ENCODE peak calls at places on chromosomes 7 and 10, in nine cellular contexts. One of them, this sample, is unnamed.

GRCh38 chr10:70672993-70673928 is 955 bp downstream of the ADAMTS14 start:
- DNase-seq in WERI-Rb-1: no peak
- DNase-seq in cardiac muscle cell: peak; percentile 86
- DNase-seq in Panc1: no peak
- DNase-seq in astrocyte: peak; percentile 91
- DNase-seq in heart right ventricle: peak; percentile 57
- DNase-seq in fibroblast of lung: peak; percentile 91
- DNase-seq in CD4-positive, alpha-beta T cell: no peak
- DNase-seq in heart left ventricle: peak; percentile 79
- DNase-seq in this sample: no peak

GRCh38 chr7:127895814-127896280 is 135.4 kb downstream of the LRRC4 start:
- DNase-seq in WERI-Rb-1: no peak
- DNase-seq in cardiac muscle cell: no peak
- DNase-seq in Panc1: no peak
- DNase-seq in astrocyte: peak; percentile 53
- DNase-seq in heart right ventricle: no peak
- DNase-seq in fibroblast of lung: peak; percentile 63
- DNase-seq in CD4-positive, alpha-beta T cell: no peak
- DNase-seq in heart left ventricle: no peak
- DNase-seq in this sample: no peak

GRCh38 chr10:70887804-70888800 is at the start of gene PCBD1:
- DNase-seq in WERI-Rb-1: peak; percentile 86
- DNase-seq in cardiac muscle cell: peak; percentile 55
- DNase-seq in Panc1: no peak
- DNase-seq in astrocyte: peak; percentile 54
- DNase-seq in heart right ventricle: peak; percentile 78
- DNase-seq in fibroblast of lung: peak; percentile 75
- DNase-seq in CD4-positive, alpha-beta T cell: peak; percentile 54
- DNase-seq in heart left ventricle: peak; percentile 84
- DNase-seq in this sample: peak; percentile 57

GRCh38 chr10:369441-370221 is 234.4 kb downstream of the ZMYND11 start:
- DNase-seq in WERI-Rb-1: no peak
- DNase-seq in cardiac muscle cell: peak; percentile 52
- DNase-seq in Panc1: no peak
- DNase-seq in astrocyte: peak; percentile 95
- DNase-seq in heart right ventricle: no peak
- DNase-seq in fibroblast of lung: peak; percentile 97
- DNase-seq in CD4-positive, alpha-beta T cell: no peak
- DNase-seq in heart left ventricle: no peak
- DNase-seq in this sample: no peak

GRCh38 chr10:35079763-35080162 is 10.4 kb downstream of the CUL2 start:
- DNase-seq in WERI-Rb-1: no peak
- DNase-seq in cardiac muscle cell: peak; percentile 72
- DNase-seq in Panc1: no peak
- DNase-seq in astrocyte: peak; percentile 73
- DNase-seq in heart right ventricle: no peak
- DNase-seq in fibroblast of lung: peak; percentile 83
- DNase-seq in CD4-positive, alpha-beta T cell: no peak
- DNase-seq in heart left ventricle: no peak
- DNase-seq in this sample: no peak

GRCh38 chr10:29588640-29589421 is 45.9 kb downstream of the SVIL start:
- DNase-seq in WERI-Rb-1: no peak
- DNase-seq in cardiac muscle cell: peak; percentile 56
- DNase-seq in Panc1: no peak
- DNase-seq in astrocyte: peak; percentile 47
- DNase-seq in heart right ventricle: no peak
- DNase-seq in fibroblast of lung: peak; percentile 59
- DNase-seq in CD4-positive, alpha-beta T cell: no peak
- DNase-seq in heart left ventricle: no peak
- DNase-seq in this sample: no peak

GRCh38 chr7:114243646-114244045 is 171.0 kb upstream of the FOXP2 start:
- DNase-seq in WERI-Rb-1: no peak
- DNase-seq in cardiac muscle cell: no peak
- DNase-seq in Panc1: no peak
- DNase-seq in astrocyte: peak; percentile 36
- DNase-seq in heart right ventricle: no peak
- DNase-seq in fibroblast of lung: peak; percentile 53
- DNase-seq in CD4-positive, alpha-beta T cell: no peak
- DNase-seq in heart left ventricle: no peak
- DNase-seq in this sample: no peak

GRCh38 chr7:158109364-158110033 is 478.1 kb downstream of the PTPRN2 start:
- DNase-seq in WERI-Rb-1: no peak
- DNase-seq in cardiac muscle cell: no peak
- DNase-seq in Panc1: no peak
- DNase-seq in astrocyte: no peak
- DNase-seq in heart right ventricle: no peak
- DNase-seq in fibroblast of lung: no peak
- DNase-seq in CD4-positive, alpha-beta T cell: no peak
- DNase-seq in heart left ventricle: no peak
- DNase-seq in this sample: no peak

GRCh38 chr10:110147961-110148360 is 59.4 kb upstream of the MXI1 start:
- DNase-seq in WERI-Rb-1: no peak
- DNase-seq in cardiac muscle cell: no peak
- DNase-seq in Panc1: no peak
- DNase-seq in astrocyte: no peak
- DNase-seq in heart right ventricle: no peak
- DNase-seq in fibroblast of lung: peak; percentile 18
- DNase-seq in CD4-positive, alpha-beta T cell: no peak
- DNase-seq in heart left ventricle: no peak
- DNase-seq in this sample: no peak

GRCh38 chr7:80729586-80730320 is 91.3 kb downstream of the CD36 start:
- DNase-seq in WERI-Rb-1: no peak
- DNase-seq in cardiac muscle cell: peak; percentile 57
- DNase-seq in Panc1: no peak
- DNase-seq in astrocyte: no peak
- DNase-seq in heart right ventricle: no peak
- DNase-seq in fibroblast of lung: peak; percentile 59
- DNase-seq in CD4-positive, alpha-beta T cell: no peak
- DNase-seq in heart left ventricle: peak; percentile 29
- DNase-seq in this sample: no peak

GRCh38 chr7:131843862-131844261 is 287.4 kb upstream of the PODXL start:
- DNase-seq in WERI-Rb-1: no peak
- DNase-seq in cardiac muscle cell: peak; percentile 35
- DNase-seq in Panc1: no peak
- DNase-seq in astrocyte: peak; percentile 26
- DNase-seq in heart right ventricle: no peak
- DNase-seq in fibroblast of lung: peak; percentile 44
- DNase-seq in CD4-positive, alpha-beta T cell: no peak
- DNase-seq in heart left ventricle: no peak
- DNase-seq in this sample: no peak

GRCh38 chr7:131849472-131849871 is 293.0 kb upstream of the PODXL start:
- DNase-seq in WERI-Rb-1: no peak
- DNase-seq in cardiac muscle cell: no peak
- DNase-seq in Panc1: no peak
- DNase-seq in astrocyte: no peak
- DNase-seq in heart right ventricle: no peak
- DNase-seq in fibroblast of lung: no peak
- DNase-seq in CD4-positive, alpha-beta T cell: no peak
- DNase-seq in heart left ventricle: no peak
- DNase-seq in this sample: no peak

GRCh38 chr7:131848033-131848432 is 291.6 kb upstream of the PODXL start:
- DNase-seq in WERI-Rb-1: no peak
- DNase-seq in cardiac muscle cell: no peak
- DNase-seq in Panc1: no peak
- DNase-seq in astrocyte: no peak
- DNase-seq in heart right ventricle: no peak
- DNase-seq in fibroblast of lung: no peak
- DNase-seq in CD4-positive, alpha-beta T cell: no peak
- DNase-seq in heart left ventricle: no peak
- DNase-seq in this sample: no peak

GRCh38 chr7:131844380-131844779 is 288.0 kb upstream of the PODXL start:
- DNase-seq in WERI-Rb-1: peak; percentile 62
- DNase-seq in cardiac muscle cell: no peak
- DNase-seq in Panc1: no peak
- DNase-seq in astrocyte: no peak
- DNase-seq in heart right ventricle: no peak
- DNase-seq in fibroblast of lung: no peak
- DNase-seq in CD4-positive, alpha-beta T cell: no peak
- DNase-seq in heart left ventricle: no peak
- DNase-seq in this sample: no peak

DNA sequence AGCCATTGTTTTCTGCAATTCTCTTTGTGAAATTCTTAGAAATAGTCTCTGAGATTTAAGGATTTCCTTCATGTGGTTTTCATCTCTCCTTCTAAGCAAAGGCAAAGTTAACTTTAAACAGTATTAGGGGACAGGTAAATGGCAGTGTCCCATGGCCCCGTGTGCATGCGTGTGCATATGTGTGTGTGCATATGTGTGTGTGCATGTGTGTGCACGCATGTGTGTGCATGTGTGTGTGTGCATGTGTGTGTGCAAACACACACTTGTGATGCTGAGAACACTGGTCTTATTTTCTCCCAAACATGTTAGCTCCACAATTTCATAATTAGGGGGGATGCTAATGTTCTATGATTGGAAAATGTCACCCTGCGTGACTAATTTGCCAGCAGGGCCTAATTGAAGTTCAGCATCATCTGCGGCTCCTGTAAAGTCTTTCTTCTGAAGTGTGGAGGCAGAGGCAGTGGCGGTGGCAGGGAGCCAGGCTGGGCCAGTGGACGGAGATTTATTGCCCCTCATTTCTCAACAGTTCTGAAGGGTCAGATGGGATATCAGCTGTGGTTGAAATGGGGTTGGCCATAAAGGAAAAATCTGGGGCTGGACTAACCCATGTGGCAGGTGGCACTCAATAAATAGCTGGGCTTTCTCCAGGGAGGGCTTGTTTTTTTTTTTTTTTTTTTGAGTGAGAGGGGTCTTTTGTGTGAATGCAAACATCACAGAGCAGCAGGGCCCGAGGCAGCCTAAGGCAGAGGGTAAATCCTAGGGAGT is 289.3 kb upstream of the PODXL start:
- DNase-seq in WERI-Rb-1: no peak
- DNase-seq in cardiac muscle cell: no peak
- DNase-seq in Panc1: no peak
- DNase-seq in astrocyte: no peak
- DNase-seq in heart right ventricle: no peak
- DNase-seq in fibroblast of lung: no peak
- DNase-seq in CD4-positive, alpha-beta T cell: no peak
- DNase-seq in heart left ventricle: no peak
- DNase-seq in this sample: no peak
- H3K27ac ChIP-seq in WERI-Rb-1: no peak overlapping the region
- H3K27ac ChIP-seq in cardiac muscle cell: no peak overlapping the region
- H3K27ac ChIP-seq in Panc1: no peak overlapping the region
- H3K27ac ChIP-seq in astrocyte: no peak overlapping the region
- H3K27ac ChIP-seq in heart right ventricle: no peak overlapping the region
- H3K27ac ChIP-seq in fibroblast of lung: no peak overlapping the region
- H3K27ac ChIP-seq in CD4-positive, alpha-beta T cell: no peak overlapping the region
- H3K27ac ChIP-seq in heart left ventricle: no peak overlapping the region
- H3K27ac ChIP-seq in this sample: no peak overlapping the region

GRCh38 chr7:54788664-54789063 is 29.7 kb upstream of the SEC61G start:
- DNase-seq in WERI-Rb-1: peak; percentile 48
- DNase-seq in cardiac muscle cell: peak; percentile 87
- DNase-seq in Panc1: peak; percentile 94
- DNase-seq in astrocyte: peak; percentile 81
- DNase-seq in heart right ventricle: no peak
- DNase-seq in fibroblast of lung: peak; percentile 87
- DNase-seq in CD4-positive, alpha-beta T cell: no peak
- DNase-seq in heart left ventricle: no peak
- DNase-seq in this sample: peak; percentile 37
- TF ChIP-seq CTCF in WERI-Rb-1: peak; percentile 62
- TF ChIP-seq CTCF in cardiac muscle cell: peak; percentile 76
- TF ChIP-seq CTCF in Panc1: peak; percentile 87
- TF ChIP-seq CTCF in astrocyte: peak; percentile 90
- TF ChIP-seq CTCF in heart right ventricle: peak; percentile 83
- TF ChIP-seq CTCF in fibroblast of lung: peak; percentile 85
- TF ChIP-seq CTCF in CD4-positive, alpha-beta T cell: no peak
- TF ChIP-seq CTCF in heart left ventricle: peak; percentile 76
- TF ChIP-seq CTCF in this sample: no peak

GRCh38 chr7:1283337-1283736 is 50.7 kb downstream of the UNCX start:
- DNase-seq in WERI-Rb-1: no peak
- DNase-seq in cardiac muscle cell: no peak
- DNase-seq in Panc1: no peak
- DNase-seq in astrocyte: no peak
- DNase-seq in heart right ventricle: no peak
- DNase-seq in fibroblast of lung: no peak
- DNase-seq in CD4-positive, alpha-beta T cell: no peak
- DNase-seq in heart left ventricle: no peak
- DNase-seq in this sample: no peak
- H3K27me3 ChIP-seq in WERI-Rb-1: no peaks in the 10 kb centered on the region
- H3K27me3 ChIP-seq in cardiac muscle cell: no peaks in the 10 kb centered on the region
- H3K27me3 ChIP-seq in Panc1: no peaks in the 10 kb centered on the region
- H3K27me3 ChIP-seq in astrocyte: no peaks in the 10 kb centered on the region
- H3K27me3 ChIP-seq in heart right ventricle: peaks cover 4% of the 10 kb centered on the region
- H3K27me3 ChIP-seq in fibroblast of lung: no peaks in the 10 kb centered on the region
- H3K27me3 ChIP-seq in CD4-positive, alpha-beta T cell: peaks cover 4% of the 10 kb centered on the region
- H3K27me3 ChIP-seq in heart left ventricle: peaks cover 2% of the 10 kb centered on the region
- H3K27me3 ChIP-seq in this sample: no peaks in the 10 kb centered on the region

GRCh38 chr7:50783304-50783703 is 608 bp upstream of the GRB10 start:
- DNase-seq in WERI-Rb-1: no peak
- DNase-seq in cardiac muscle cell: no peak
- DNase-seq in Panc1: no peak
- DNase-seq in astrocyte: no peak
- DNase-seq in heart right ventricle: no peak
- DNase-seq in fibroblast of lung: no peak
- DNase-seq in CD4-positive, alpha-beta T cell: no peak
- DNase-seq in heart left ventricle: no peak
- DNase-seq in this sample: no peak

GRCh38 chr7:50782376-50783208 is at the start of gene GRB10:
- DNase-seq in WERI-Rb-1: no peak
- DNase-seq in cardiac muscle cell: peak; percentile 35
- DNase-seq in Panc1: no peak
- DNase-seq in astrocyte: no peak
- DNase-seq in heart right ventricle: peak; percentile 48
- DNase-seq in fibroblast of lung: peak; percentile 29
- DNase-seq in CD4-positive, alpha-beta T cell: no peak
- DNase-seq in heart left ventricle: peak; percentile 51
- DNase-seq in this sample: no peak

GRCh38 chr7:50781894-50782293 is 802 bp downstream of the GRB10 start:
- DNase-seq in WERI-Rb-1: no peak
- DNase-seq in cardiac muscle cell: no peak
- DNase-seq in Panc1: no peak
- DNase-seq in astrocyte: no peak
- DNase-seq in heart right ventricle: no peak
- DNase-seq in fibroblast of lung: no peak
- DNase-seq in CD4-positive, alpha-beta T cell: no peak
- DNase-seq in heart left ventricle: no peak
- DNase-seq in this sample: no peak

GRCh38 chr7:50780436-50780835 is 2.3 kb downstream of the GRB10 start:
- DNase-seq in WERI-Rb-1: no peak
- DNase-seq in cardiac muscle cell: no peak
- DNase-seq in Panc1: no peak
- DNase-seq in astrocyte: no peak
- DNase-seq in heart right ventricle: no peak
- DNase-seq in fibroblast of lung: no peak
- DNase-seq in CD4-positive, alpha-beta T cell: no peak
- DNase-seq in heart left ventricle: no peak
- DNase-seq in this sample: no peak

GRCh38 chr7:50781371-50781770 is 1.3 kb downstream of the GRB10 start:
- DNase-seq in WERI-Rb-1: peak; percentile 15
- DNase-seq in cardiac muscle cell: no peak
- DNase-seq in Panc1: no peak
- DNase-seq in astrocyte: no peak
- DNase-seq in heart right ventricle: no peak
- DNase-seq in fibroblast of lung: no peak
- DNase-seq in CD4-positive, alpha-beta T cell: peak; percentile 36
- DNase-seq in heart left ventricle: no peak
- DNase-seq in this sample: peak; percentile 51
- H3K27ac ChIP-seq in WERI-Rb-1: no peak overlapping the region
- H3K27ac ChIP-seq in cardiac muscle cell: no peak overlapping the region
- H3K27ac ChIP-seq in Panc1: no peak overlapping the region
- H3K27ac ChIP-seq in astrocyte: no peak overlapping the region
- H3K27ac ChIP-seq in heart right ventricle: no peak overlapping the region
- H3K27ac ChIP-seq in fibroblast of lung: no peak overlapping the region
- H3K27ac ChIP-seq in CD4-positive, alpha-beta T cell: no peak overlapping the region
- H3K27ac ChIP-seq in heart left ventricle: no peak overlapping the region
- H3K27ac ChIP-seq in this sample: no peak overlapping the region

GRCh38 chr10:102394079-102394800 is 1.3 kb upstream of the NFKB2 start:
- DNase-seq in WERI-Rb-1: peak; percentile 94
- DNase-seq in cardiac muscle cell: peak; percentile 95
- DNase-seq in Panc1: peak; percentile 79
- DNase-seq in astrocyte: peak; percentile 80
- DNase-seq in heart right ventricle: peak; percentile 95
- DNase-seq in fibroblast of lung: peak; percentile 86
- DNase-seq in CD4-positive, alpha-beta T cell: peak; percentile 98
- DNase-seq in heart left ventricle: peak; percentile 97
- DNase-seq in this sample: peak; percentile 99
- TF ChIP-seq CTCF in WERI-Rb-1: no peak
- TF ChIP-seq CTCF in cardiac muscle cell: no peak
- TF ChIP-seq CTCF in Panc1: peak; percentile 86
- TF ChIP-seq CTCF in astrocyte: peak; percentile 67
- TF ChIP-seq CTCF in heart right ventricle: peak; percentile 46
- TF ChIP-seq CTCF in fibroblast of lung: peak; percentile 78
- TF ChIP-seq CTCF in CD4-positive, alpha-beta T cell: peak; percentile 12
- TF ChIP-seq CTCF in heart left ventricle: peak; percentile 98
- TF ChIP-seq CTCF in this sample: no peak